ENCODE peak calls at places on chromosomes 12 and 14, in four cellular contexts. X, I, V and J are unnamed samples.

GRCh38 chr12:64006211-64006610 is 161.7 kb downstream of the SRGAP1 start:
- DNase-seq in X (no peak), I (no peak), V (peak), J (peak)

GRCh38 chr12:78181544-78182162 is 351.0 kb downstream of the NAV3 start:
- DNase-seq in X (no peak), I (no peak), V (no peak), J (peak)

GRCh38 chr12:111448266-111448830 is 42.6 kb downstream of the SH2B3 start:
- DNase-seq in X (no peak), I (no peak), V (no peak), J (no peak)

GRCh38 chr12:104669057-104669770 is 212.5 kb downstream of the CHST11 start:
- DNase-seq in X (no peak), I (no peak), V (no peak), J (no peak)

GRCh38 chr12:2813573-2814185 is 1.2 kb downstream of the ITFG2 start:
- DNase-seq in X (no peak), I (peak), V (peak), J (peak)

GRCh38 chr12:31324116-31324844 is 1.7 kb downstream of the SINHCAF start:
- DNase-seq in X (no peak), I (peak), V (peak), J (peak)

GRCh38 chr14:64584185-64584584 is 34.4 kb downstream of the PPP1R36 start:
- DNase-seq in X (no peak), I (no peak), V (no peak), J (no peak)

GRCh38 chr12:124917135-124917840 is 2.8 kb upstream of the UBC start:
- DNase-seq in X (peak), I (peak), V (peak), J (peak)

GRCh38 chr14:56751471-56751870 is 58.8 kb downstream of the OTX2 start:
- DNase-seq in X (no peak), I (no peak), V (no peak), J (no peak)

GRCh38 chr12:26691234-26691970 is 141.6 kb downstream of the ITPR2 start:
- DNase-seq in X (no peak), I (no peak), V (peak), J (peak)